ENCODE peak calls at places on chromosomes 5 and 9, in four cellular contexts. A is islet precursor cell, O is NCI-H1105, J is RKO. G is an unnamed sample.

GRCh38 chr9:135303280-135303647 is 176.3 kb upstream of the PPP1R26 start:
- DNase-seq in A (no peak), O (no peak), J (no peak), G (no peak)

GRCh38 chr5:64925123-64925522 is 156.4 kb downstream of the CWC27 start:
- DNase-seq in A (no peak), O (no peak), J (no peak), G (no peak)

GRCh38 chr5:72852356-72852755 is 35.9 kb downstream of the TNPO1 start:
- DNase-seq in A (no peak), O (no peak), J (no peak), G (no peak)

GRCh38 chr5:140966293-140967225 is at the start of gene PCDHAC2:
- DNase-seq in A (peak), O (peak), J (peak), G (peak)

GRCh38 chr5:133688386-133688785 is 76.0 kb upstream of the FSTL4 start:
- DNase-seq in A (no peak), O (no peak), J (no peak), G (no peak)

GRCh38 chr9:136119259-136120118 is 814 bp upstream of the TMEM250 start:
- DNase-seq in A (peak), O (no peak), J (peak), G (peak)

GRCh38 chr9:12760758-12761157 is 14.1 kb upstream of the LURAP1L start:
- DNase-seq in A (no peak), O (no peak), J (no peak), G (no peak)

GRCh38 chr5:74643160-74643562 is 2.6 kb upstream of the ENC1 start:
- DNase-seq in A (peak), O (no peak), J (peak), G (no peak)

GRCh38 chr5:76372320-76373054 is 30.6 kb upstream of the IQGAP2 start:
- DNase-seq in A (peak), O (no peak), J (peak), G (peak)

GRCh38 chr5:113119271-113119924 is 142.8 kb downstream of the DCP2 start:
- DNase-seq in A (peak), O (no peak), J (no peak), G (peak)

GRCh38 chr5:154546719-154547118 is 68.7 kb upstream of the HAND1 start:
- DNase-seq in A (no peak), O (no peak), J (no peak), G (no peak)

GRCh38 chr5:151675225-151675955 is 11.3 kb downstream of the SPARC start:
- DNase-seq in A (no peak), O (no peak), J (no peak), G (no peak)

GRCh38 chr5:135210286-135211055 is 176.4 kb upstream of the PITX1 start:
- DNase-seq in A (no peak), O (no peak), J (no peak), G (no peak)

GRCh38 chr5:169039592-169039991 is 261.3 kb downstream of the SLIT3 start:
- DNase-seq in A (no peak), O (no peak), J (no peak), G (no peak)

G was measured in ELF-1.